ENCODE peak calls at places on chromosomes 5 and 9, in eight cellular contexts. One of them, this sample, is unnamed.

GRCh38 chr9:89606049-89606481 is 1.3 kb downstream of the GADD45G start:
- DNase-seq in astrocyte of the spinal cord: peak
- DNase-seq in body of pancreas: peak
- DNase-seq in GM12865: no peak
- DNase-seq in GM12864: no peak
- DNase-seq in tibial nerve: peak
- DNase-seq in lung: peak
- DNase-seq in endothelial cell: peak
- DNase-seq in this sample: no peak

GRCh38 chr5:177465044-177465443 is 8.4 kb downstream of the DBN1 start:
- DNase-seq in astrocyte of the spinal cord: no peak
- DNase-seq in GM12864: no peak
- DNase-seq in tibial nerve: no peak
- DNase-seq in GM12865: no peak
- DNase-seq in endothelial cell: no peak
- DNase-seq in body of pancreas: no peak
- DNase-seq in lung: no peak
- DNase-seq in this sample: no peak

GRCh38 chr5:92330365-92330764 is 947.2 kb upstream of the ARRDC3 start:
- DNase-seq in endothelial cell: no peak
- DNase-seq in GM12864: no peak
- DNase-seq in body of pancreas: no peak
- DNase-seq in astrocyte of the spinal cord: no peak
- DNase-seq in GM12865: no peak
- DNase-seq in tibial nerve: no peak
- DNase-seq in lung: no peak
- DNase-seq in this sample: no peak

GRCh38 chr9:36492849-36493248 is 79.8 kb upstream of the MELK start:
- DNase-seq in GM12865: no peak
- DNase-seq in endothelial cell: no peak
- DNase-seq in astrocyte of the spinal cord: no peak
- DNase-seq in lung: no peak
- DNase-seq in GM12864: no peak
- DNase-seq in body of pancreas: no peak
- DNase-seq in tibial nerve: no peak
- DNase-seq in this sample: no peak

GRCh38 chr5:31824886-31825774 is 186.2 kb downstream of the PDZD2 start:
- DNase-seq in GM12864: no peak
- DNase-seq in tibial nerve: peak
- DNase-seq in GM12865: peak
- DNase-seq in lung: peak
- DNase-seq in body of pancreas: peak
- DNase-seq in endothelial cell: peak
- DNase-seq in astrocyte of the spinal cord: peak
- DNase-seq in this sample: no peak

GRCh38 chr5:63089147-63089546 is 510.5 kb downstream of the LRRC70 start:
- DNase-seq in lung: no peak
- DNase-seq in astrocyte of the spinal cord: no peak
- DNase-seq in endothelial cell: no peak
- DNase-seq in body of pancreas: no peak
- DNase-seq in GM12865: no peak
- DNase-seq in tibial nerve: no peak
- DNase-seq in GM12864: no peak
- DNase-seq in this sample: no peak

GRCh38 chr9:3848445-3849114 is 322.8 kb upstream of the RFX3 start:
- DNase-seq in GM12864: no peak
- DNase-seq in GM12865: no peak
- DNase-seq in tibial nerve: no peak
- DNase-seq in body of pancreas: no peak
- DNase-seq in endothelial cell: peak
- DNase-seq in astrocyte of the spinal cord: peak
- DNase-seq in lung: no peak
- DNase-seq in this sample: no peak

GRCh38 chr9:89461302-89461701 is 36.6 kb downstream of the SEMA4D start:
- DNase-seq in lung: no peak
- DNase-seq in tibial nerve: no peak
- DNase-seq in GM12865: no peak
- DNase-seq in GM12864: no peak
- DNase-seq in endothelial cell: no peak
- DNase-seq in astrocyte of the spinal cord: peak
- DNase-seq in body of pancreas: no peak
- DNase-seq in this sample: no peak

GRCh38 chr9:86099695-86100364 is 472 bp upstream of the GOLM1 start:
- DNase-seq in endothelial cell: peak
- DNase-seq in body of pancreas: peak
- DNase-seq in GM12865: peak
- DNase-seq in tibial nerve: no peak
- DNase-seq in astrocyte of the spinal cord: peak
- DNase-seq in GM12864: no peak
- DNase-seq in lung: peak
- DNase-seq in this sample: no peak

GRCh38 chr5:1526151-1526631 is 2.4 kb upstream of the LPCAT1 start:
- DNase-seq in endothelial cell: no peak
- DNase-seq in GM12865: no peak
- DNase-seq in tibial nerve: peak
- DNase-seq in lung: peak
- DNase-seq in body of pancreas: peak
- DNase-seq in GM12864: no peak
- DNase-seq in astrocyte of the spinal cord: no peak
- DNase-seq in this sample: no peak

GRCh38 chr5:119840175-119840574 is 210.8 kb downstream of the FAM170A start:
- DNase-seq in endothelial cell: no peak
- DNase-seq in astrocyte of the spinal cord: no peak
- DNase-seq in lung: no peak
- DNase-seq in tibial nerve: no peak
- DNase-seq in GM12865: no peak
- DNase-seq in body of pancreas: no peak
- DNase-seq in GM12864: no peak
- DNase-seq in this sample: no peak

GRCh38 chr9:127224178-127224882 is 40.2 kb upstream of the GARNL3 start:
- DNase-seq in astrocyte of the spinal cord: peak
- DNase-seq in endothelial cell: peak
- DNase-seq in body of pancreas: peak
- DNase-seq in GM12865: peak
- DNase-seq in tibial nerve: peak
- DNase-seq in GM12864: peak
- DNase-seq in lung: peak
- DNase-seq in this sample: peak

DNA sequence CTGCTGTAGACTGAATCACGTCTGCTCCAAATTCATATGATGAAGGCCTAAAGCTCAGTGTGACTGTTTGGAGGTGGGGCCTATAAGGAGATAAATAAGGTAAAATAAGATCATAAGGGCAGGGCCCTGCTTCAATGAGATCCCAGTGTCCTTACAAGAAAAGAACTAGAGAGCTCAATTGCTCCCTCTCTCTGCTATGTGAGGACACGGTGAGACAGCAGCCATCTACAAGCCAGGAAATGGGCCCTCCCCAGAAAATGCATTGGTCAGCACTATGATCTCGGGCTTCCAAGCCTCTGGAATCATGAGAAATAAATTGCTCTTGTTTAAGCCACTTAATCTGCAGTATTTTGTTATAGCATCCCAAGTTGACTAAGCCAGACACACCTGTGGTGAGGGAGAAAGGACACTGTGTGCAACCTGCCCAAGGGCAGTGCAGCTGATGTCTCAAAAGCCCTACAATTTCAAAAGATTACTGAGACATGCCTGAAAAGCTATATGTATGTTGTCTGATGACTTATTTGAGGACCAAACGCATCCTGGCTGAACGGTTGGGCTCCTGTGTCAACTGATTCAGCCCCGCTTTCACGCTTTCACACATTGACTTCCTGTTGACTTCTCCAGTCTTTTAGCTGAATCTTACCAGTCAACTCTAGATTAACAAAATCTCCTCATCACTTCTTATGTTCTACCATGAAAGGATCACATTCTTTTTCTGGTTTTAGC is 13.2 kb downstream of the GZMK start:
- DNase-seq in astrocyte of the spinal cord: peak
- DNase-seq in GM12865: peak
- DNase-seq in tibial nerve: no peak
- DNase-seq in lung: no peak
- DNase-seq in GM12864: no peak
- DNase-seq in endothelial cell: no peak
- DNase-seq in body of pancreas: no peak
- DNase-seq in this sample: no peak
- TF ChIP-seq CTCF in astrocyte of the spinal cord: no peak
- TF ChIP-seq CTCF in GM12865: no peak
- TF ChIP-seq CTCF in tibial nerve: no peak
- TF ChIP-seq CTCF in lung: no peak
- TF ChIP-seq CTCF in GM12864: no peak
- TF ChIP-seq CTCF in endothelial cell: no peak
- TF ChIP-seq CTCF in body of pancreas: no peak
- TF ChIP-seq CTCF in this sample: no peak

GRCh38 chr5:155263381-155263780 is 249.8 kb downstream of the KIF4B start:
- DNase-seq in lung: no peak
- DNase-seq in tibial nerve: no peak
- DNase-seq in GM12864: no peak
- DNase-seq in GM12865: no peak
- DNase-seq in astrocyte of the spinal cord: no peak
- DNase-seq in body of pancreas: no peak
- DNase-seq in endothelial cell: no peak
- DNase-seq in this sample: no peak

GRCh38 chr5:155264809-155265208 is 251.3 kb downstream of the KIF4B start:
- DNase-seq in GM12865: no peak
- DNase-seq in body of pancreas: no peak
- DNase-seq in tibial nerve: no peak
- DNase-seq in endothelial cell: no peak
- DNase-seq in lung: no peak
- DNase-seq in astrocyte of the spinal cord: no peak
- DNase-seq in GM12864: no peak
- DNase-seq in this sample: no peak

GRCh38 chr5:155259648-155260047 is 246.1 kb downstream of the KIF4B start:
- DNase-seq in endothelial cell: no peak
- DNase-seq in GM12864: no peak
- DNase-seq in astrocyte of the spinal cord: no peak
- DNase-seq in body of pancreas: no peak
- DNase-seq in lung: no peak
- DNase-seq in tibial nerve: no peak
- DNase-seq in GM12865: no peak
- DNase-seq in this sample: no peak

GRCh38 chr5:155258139-155258538 is 244.6 kb downstream of the KIF4B start:
- DNase-seq in astrocyte of the spinal cord: no peak
- DNase-seq in GM12865: no peak
- DNase-seq in lung: no peak
- DNase-seq in GM12864: no peak
- DNase-seq in tibial nerve: peak
- DNase-seq in body of pancreas: no peak
- DNase-seq in endothelial cell: no peak
- DNase-seq in this sample: no peak

GRCh38 chr5:155260798-155261197 is 247.2 kb downstream of the KIF4B start:
- DNase-seq in tibial nerve: no peak
- DNase-seq in astrocyte of the spinal cord: no peak
- DNase-seq in body of pancreas: no peak
- DNase-seq in GM12864: no peak
- DNase-seq in endothelial cell: peak
- DNase-seq in lung: no peak
- DNase-seq in GM12865: peak
- DNase-seq in this sample: no peak
- TF ChIP-seq CTCF in tibial nerve: no peak
- TF ChIP-seq CTCF in astrocyte of the spinal cord: no peak
- TF ChIP-seq CTCF in body of pancreas: no peak
- TF ChIP-seq CTCF in GM12864: peak
- TF ChIP-seq CTCF in endothelial cell: peak
- TF ChIP-seq CTCF in lung: no peak
- TF ChIP-seq CTCF in GM12865: peak
- TF ChIP-seq CTCF in this sample: no peak

DNA sequence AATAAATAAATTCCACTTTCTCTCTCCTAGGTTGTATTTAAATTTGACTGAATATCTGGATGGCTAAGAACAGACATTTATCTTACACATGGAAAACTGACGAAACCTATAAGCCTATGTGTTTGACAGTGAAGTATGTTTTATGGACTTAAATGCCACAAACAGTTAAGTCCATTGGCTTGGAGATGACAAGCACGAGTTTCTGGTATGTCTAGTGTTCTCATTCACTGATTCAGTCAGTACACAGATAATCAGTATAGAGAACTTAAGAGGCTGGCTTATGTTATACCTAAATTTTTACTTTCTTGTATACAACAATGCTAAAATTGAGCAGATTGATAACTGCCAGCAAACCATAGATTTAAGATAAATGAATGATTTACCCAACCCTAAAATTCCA is 38.9 kb downstream of the SNAPC3 start:
- DNase-seq in lung: no peak
- DNase-seq in GM12865: no peak
- DNase-seq in endothelial cell: no peak
- DNase-seq in GM12864: no peak
- DNase-seq in astrocyte of the spinal cord: no peak
- DNase-seq in tibial nerve: no peak
- DNase-seq in body of pancreas: no peak
- DNase-seq in this sample: no peak
- TF ChIP-seq CTCF in lung: no peak
- TF ChIP-seq CTCF in GM12865: no peak
- TF ChIP-seq CTCF in endothelial cell: no peak
- TF ChIP-seq CTCF in GM12864: no peak
- TF ChIP-seq CTCF in astrocyte of the spinal cord: no peak
- TF ChIP-seq CTCF in tibial nerve: no peak
- TF ChIP-seq CTCF in body of pancreas: no peak
- TF ChIP-seq CTCF in this sample: no peak

DNA sequence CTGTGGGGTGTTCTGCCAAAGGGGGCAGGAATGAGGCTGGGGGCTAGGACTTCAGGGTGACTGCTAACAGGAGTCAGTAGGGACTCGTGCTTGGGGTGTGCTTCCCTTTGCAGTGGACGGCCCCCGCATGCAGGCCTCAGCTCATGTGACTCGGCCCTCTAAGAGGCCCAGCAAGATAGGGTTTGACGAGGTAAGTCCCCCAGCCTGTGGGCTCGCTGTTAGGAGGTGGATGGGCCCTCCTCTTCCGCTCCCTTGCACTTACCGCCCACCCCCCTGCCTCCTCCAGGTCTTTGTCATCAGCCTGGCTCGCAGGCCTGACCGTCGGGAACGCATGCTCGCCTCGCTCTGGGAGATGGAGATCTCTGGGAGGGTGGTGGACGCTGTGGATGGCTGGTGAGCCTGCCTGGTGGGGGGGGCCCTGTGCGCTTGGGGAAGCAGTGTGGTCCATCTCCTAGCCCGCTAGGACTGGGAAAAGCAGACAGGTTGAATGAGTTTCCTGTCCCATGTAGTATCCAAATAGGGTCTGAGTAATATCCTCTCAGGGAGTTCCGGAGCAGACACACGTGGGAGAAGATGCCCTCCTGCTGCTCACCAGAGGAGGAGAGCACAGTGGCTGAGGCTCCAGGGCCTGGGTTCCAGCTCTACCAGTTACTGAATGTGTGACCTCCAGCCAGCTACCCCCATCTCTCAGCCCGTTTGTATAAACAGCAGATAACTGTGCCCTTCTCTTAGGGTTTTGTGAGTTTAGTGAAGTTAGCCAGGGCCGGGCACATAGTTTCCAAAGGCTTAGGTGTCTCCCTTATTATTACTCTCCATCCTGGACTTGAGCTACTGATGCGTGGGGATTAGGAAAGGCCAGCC is 8.2 kb downstream of the CERCAM start:
- DNase-seq in endothelial cell: no peak
- DNase-seq in lung: no peak
- DNase-seq in GM12865: no peak
- DNase-seq in astrocyte of the spinal cord: peak
- DNase-seq in tibial nerve: no peak
- DNase-seq in body of pancreas: no peak
- DNase-seq in GM12864: no peak
- DNase-seq in this sample: no peak
- TF ChIP-seq CTCF in endothelial cell: no peak
- TF ChIP-seq CTCF in lung: no peak
- TF ChIP-seq CTCF in GM12865: no peak
- TF ChIP-seq CTCF in astrocyte of the spinal cord: no peak
- TF ChIP-seq CTCF in tibial nerve: no peak
- TF ChIP-seq CTCF in body of pancreas: no peak
- TF ChIP-seq CTCF in GM12864: no peak
- TF ChIP-seq CTCF in this sample: no peak